ENCODE peak calls at places on chromosomes 2 and 18, in six cellular contexts. H is AG04449, Y is brain microvascular endothelial cell, B is fibroblast of pulmonary artery, C is GM13976, S is body of pancreas. Q is an unnamed sample.

GRCh38 chr2:191328150-191328809 is 83.1 kb downstream of the MYO1B start:
- DNase-seq in B (no peak), Y (no peak), H (no peak), C (no peak), S (no peak), Q (no peak)

GRCh38 chr2:216687111-216687510 is 8.2 kb downstream of the IGFBP5 start:
- DNase-seq in H (no peak), S (no peak), B (no peak), C (no peak), Y (no peak), Q (no peak)

GRCh38 chr2:16640024-16640423 is 25.6 kb downstream of the CYRIA start:
- DNase-seq in Y (no peak), H (no peak), C (no peak), B (no peak), S (no peak), Q (no peak)

GRCh38 chr18:46174317-46175039 is 70.3 kb downstream of the HAUS1 start:
- DNase-seq in Y (peak; percentile 15), C (peak; percentile 71), S (peak; percentile 18), B (no peak), H (no peak), Q (peak; percentile 35)

GRCh38 chr2:206642075-206643025 is at the start of gene FAM237A:
- DNase-seq in Y (peak; percentile 50), C (peak; percentile 65), H (no peak), S (peak; percentile 39), B (peak; percentile 80), Q (peak; percentile 64)

GRCh38 chr2:120937736-120938131 is 202.1 kb downstream of the GLI2 start:
- DNase-seq in C (no peak), B (peak; percentile 86), S (no peak), Y (peak; percentile 57), H (peak; percentile 57), Q (no peak)

GRCh38 chr2:215483431-215483830 is 47.6 kb upstream of the FN1 start:
- DNase-seq in S (no peak), B (no peak), C (no peak), Y (no peak), H (no peak), Q (no peak)

GRCh38 chr2:107018366-107018765 is 132.4 kb upstream of the ST6GAL2 start:
- DNase-seq in B (no peak), C (no peak), H (no peak), Y (no peak), S (no peak), Q (no peak)

GRCh38 chr2:37993135-37993534 is 68.0 kb downstream of the RMDN2 start:
- DNase-seq in Y (peak; percentile 22), S (no peak), B (peak; percentile 15), C (no peak), H (no peak), Q (peak; percentile 18)

GRCh38 chr2:30404354-30405265 is 42.4 kb upstream of the LCLAT1 start:
- DNase-seq in B (peak; percentile 18), C (no peak), Y (no peak), H (no peak), S (no peak), Q (no peak)

DNA sequence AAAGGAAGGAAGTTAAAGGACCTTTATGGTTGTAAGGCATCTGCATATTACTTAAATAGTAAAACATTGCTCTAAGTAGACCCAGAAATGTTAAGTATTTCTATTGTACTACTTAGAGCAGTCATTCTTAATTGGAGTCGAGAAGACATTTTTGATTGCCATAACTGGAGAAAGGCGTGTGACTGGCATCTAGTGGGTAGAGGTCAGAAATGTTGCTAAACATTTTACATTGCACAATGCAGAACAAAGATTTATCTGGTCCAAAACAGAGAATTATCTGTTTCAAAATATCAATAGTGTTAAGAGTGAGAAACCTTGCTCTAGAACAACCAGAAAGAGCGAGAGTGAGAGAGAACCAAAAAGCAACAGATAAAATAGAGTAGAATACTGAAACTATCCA is 23.3 kb upstream of the ROCK1 start:
- DNase-seq in B (peak; percentile 56), Y (no peak), C (peak; percentile 28), H (no peak), S (no peak), Q (peak; percentile 38)
- TF ChIP-seq CTCF in B (peak; percentile 23), Y (peak; percentile 30), C (no peak), H (peak; percentile 16), S (no peak), Q (peak; percentile 25)

DNA sequence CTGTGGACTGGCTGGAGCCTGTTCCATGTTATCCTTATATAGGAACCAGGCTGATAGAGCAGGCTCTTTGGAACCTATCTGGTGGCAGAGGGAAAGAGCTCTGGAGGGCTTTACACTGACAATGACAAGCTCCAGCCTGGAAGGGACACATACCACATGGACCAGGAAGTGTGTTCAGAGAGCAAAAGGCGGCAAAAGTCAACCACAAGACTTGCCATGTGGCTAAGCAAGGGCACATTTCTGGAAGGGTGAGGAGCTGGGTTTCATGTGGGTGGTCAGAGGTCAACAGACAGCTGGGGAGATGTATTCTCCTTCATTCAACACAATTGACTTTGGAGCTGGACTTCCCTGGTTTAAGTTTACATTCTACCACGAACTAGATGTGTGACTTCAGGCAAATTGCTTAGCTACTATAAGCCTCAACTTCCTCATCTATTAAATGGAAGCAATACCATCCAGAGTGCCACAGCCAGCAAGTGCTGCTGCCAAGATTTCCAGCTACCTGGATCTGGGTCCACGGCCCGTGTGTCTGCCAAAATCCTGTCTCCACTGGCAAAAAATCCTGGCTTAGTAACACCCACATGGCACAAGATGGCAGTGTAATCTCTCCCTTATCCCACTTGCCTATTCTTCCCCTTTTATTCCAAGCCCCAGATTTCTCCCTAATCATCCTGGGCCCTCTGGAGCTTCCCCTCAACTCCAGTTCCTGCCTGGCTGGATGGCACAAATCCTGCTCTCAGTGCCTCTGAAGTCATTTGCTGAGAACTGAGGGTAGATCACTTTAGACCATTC is 325.3 kb downstream of the DYSF start:
- DNase-seq in S (no peak), Y (no peak), B (no peak), H (no peak), C (no peak), Q (peak; percentile 45)
- TF ChIP-seq CTCF in S (no peak), Y (peak; percentile 37), B (peak; percentile 10), H (peak; percentile 36), C (no peak), Q (no peak)

GRCh38 chr2:194819367-194819766 is 837.7 kb upstream of the SLC39A10 start:
- DNase-seq in S (no peak), B (peak; percentile 3), Y (no peak), H (no peak), C (no peak), Q (peak; percentile 50)
- TF ChIP-seq CTCF in S (no peak), B (no peak), Y (peak; percentile 15), H (no peak), C (no peak), Q (peak; percentile 20)

DNA sequence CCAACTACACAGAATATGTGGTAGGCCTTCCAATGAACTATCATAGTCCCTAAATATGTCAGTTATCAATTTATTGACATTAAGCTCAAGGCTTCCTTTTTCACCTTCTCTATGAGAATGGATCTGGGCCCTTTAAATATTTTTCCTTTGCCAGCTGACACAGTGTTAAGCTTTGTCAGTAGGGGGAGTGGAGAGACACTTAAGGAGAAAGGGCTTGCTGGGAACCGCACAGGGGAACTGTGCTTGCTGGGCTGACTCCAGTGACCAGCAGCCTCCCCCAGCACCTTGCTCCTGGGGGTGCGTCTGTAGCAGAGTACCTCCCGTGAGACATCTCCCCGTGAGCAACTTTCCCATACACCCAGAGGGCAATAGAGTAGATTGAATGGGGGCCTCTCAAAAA is 6.5 kb upstream of the PTPN2 start:
- DNase-seq in C (no peak), H (no peak), B (peak; percentile 28), Y (no peak), S (no peak), Q (peak; percentile 51)
- TF ChIP-seq CTCF in C (no peak), H (no peak), B (peak; percentile 28), Y (peak; percentile 39), S (no peak), Q (no peak)

DNA sequence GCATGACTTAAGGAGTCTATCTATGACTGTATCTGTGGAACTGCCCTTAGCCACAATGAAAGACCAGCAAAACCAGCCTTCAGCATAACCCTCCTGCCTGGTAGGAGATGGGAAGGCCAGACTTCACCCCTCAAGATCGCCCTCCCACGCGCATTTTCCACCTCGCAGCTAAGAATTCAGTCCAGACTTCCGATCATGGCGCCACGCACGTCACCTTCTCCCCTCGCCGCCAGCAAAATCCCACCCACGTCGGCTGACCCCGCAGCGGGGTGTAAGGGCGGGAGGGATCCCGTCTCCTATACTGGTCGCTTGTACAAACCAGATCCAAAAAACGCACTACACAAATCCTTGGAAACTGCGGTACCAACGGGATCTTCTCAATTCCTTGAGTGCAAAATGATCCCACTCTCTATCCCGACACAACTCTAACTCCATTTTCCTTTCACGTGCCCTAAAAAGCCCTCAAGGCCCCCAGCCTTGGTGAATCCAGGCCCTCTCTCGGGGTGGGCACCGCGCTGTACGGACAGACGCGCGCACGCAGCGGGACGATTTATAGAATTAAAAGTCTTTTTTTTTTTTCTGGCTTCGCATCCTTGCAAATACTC is 1.0 kb upstream of the BMPR2 start:
- DNase-seq in B (peak; percentile 91), H (peak; percentile 21), C (peak; percentile 40), S (peak; percentile 47), Y (peak; percentile 76), Q (peak; percentile 42)
- TF ChIP-seq CTCF in B (no peak), H (no peak), C (no peak), S (no peak), Y (no peak), Q (no peak)

Q was measured in MCF 10A.